ENCODE peak calls at places on chromosome 22, in five cellular contexts. L is effector memory CD4-positive, alpha-beta T cell; Q is SK-N-SH; O is H7; K is body of pancreas. B is an unnamed sample.

GRCh38 chr22:47171441-47172221 is 409.2 kb downstream of the TBC1D22A start:
- DNase-seq in L (no peak), Q (no peak), O (no peak), K (peak; percentile 11), B (no peak)

GRCh38 chr22:46480396-46480795 is 57.0 kb downstream of the CELSR1 start:
- DNase-seq in L (no peak), Q (no peak), O (no peak), K (no peak), B (no peak)

GRCh38 chr22:31253949-31254348 is 38.3 kb downstream of the PIK3IP1 start:
- DNase-seq in L (no peak), Q (no peak), O (peak; percentile 45), K (peak; percentile 92), B (no peak)

GRCh38 chr22:41838842-41839618 is 6.1 kb downstream of the SREBF2 start:
- DNase-seq in L (no peak), Q (no peak), O (no peak), K (no peak), B (no peak)

GRCh38 chr22:45983797-45984196 is 6.8 kb upstream of the WNT7B start:
- DNase-seq in L (no peak), Q (no peak), O (no peak), K (no peak), B (no peak)

GRCh38 chr22:49885281-49885680 is 31.6 kb downstream of the ZBED4 start:
- DNase-seq in L (no peak), Q (no peak), O (no peak), K (no peak), B (no peak)

GRCh38 chr22:41885116-41885515 is 29.8 kb downstream of the SHISA8 start:
- DNase-seq in L (no peak), Q (no peak), O (no peak), K (no peak), B (no peak)

GRCh38 chr22:45997077-45997774 is 20.3 kb upstream of the WNT7B start:
- DNase-seq in L (no peak), Q (no peak), O (peak; percentile 92), K (peak; percentile 73), B (peak; percentile 97)

GRCh38 chr22:32795214-32795596 is 6.3 kb upstream of the TIMP3 start:
- DNase-seq in L (no peak), Q (no peak), O (no peak), K (no peak), B (no peak)

GRCh38 chr22:32354360-32355351 is 3.0 kb upstream of the RFPL3 start:
- DNase-seq in L (no peak), Q (no peak), O (peak; percentile 48), K (no peak), B (no peak)

GRCh38 chr22:48754611-48755331 is 1072.9 kb downstream of the BRD1 start:
- DNase-seq in L (no peak), Q (no peak), O (peak; percentile 47), K (no peak), B (no peak)

GRCh38 chr22:32910358-32910757 is 108.9 kb downstream of the TIMP3 start:
- DNase-seq in L (no peak), Q (no peak), O (no peak), K (no peak), B (no peak)

GRCh38 chr22:24117942-24118341 is 63.3 kb upstream of the SUSD2 start:
- DNase-seq in L (no peak), Q (peak; percentile 45), O (peak; percentile 82), K (no peak), B (no peak)

GRCh38 chr22:32063701-32064100 is 20.6 kb downstream of the SLC5A1 start:
- DNase-seq in L (no peak), Q (no peak), O (no peak), K (no peak), B (no peak)

GRCh38 chr22:30238661-30239420 is 7.7 kb downstream of the LIF start:
- DNase-seq in L (no peak), Q (no peak), O (peak; percentile 85), K (no peak), B (peak; percentile 81)

GRCh38 chr22:21098099-21098671 is 52.4 kb downstream of the LRRC74B start:
- DNase-seq in L (no peak), Q (no peak), O (no peak), K (no peak), B (no peak)

GRCh38 chr22:29270475-29271271 is 2.6 kb downstream of the EWSR1 start:
- DNase-seq in L (no peak), Q (no peak), O (no peak), K (no peak), B (no peak)

GRCh38 chr22:19723990-19724827 is 870 bp downstream of the GP1BB start:
- DNase-seq in L (no peak), Q (no peak), O (peak; percentile 94), K (no peak), B (no peak)

GRCh38 chr22:28882878-28883656 is at the start of gene ZNRF3:
- DNase-seq in L (peak; percentile 85), Q (peak; percentile 97), O (peak; percentile 98), K (peak; percentile 94), B (peak; percentile 85)

GRCh38 chr22:50119768-50120251 is 30.0 kb downstream of the MOV10L1 start:
- DNase-seq in L (no peak), Q (no peak), O (peak; percentile 10), K (no peak), B (no peak)

GRCh38 chr22:35978889-35979288 is 49.7 kb downstream of the RBFOX2 start:
- DNase-seq in L (no peak), Q (no peak), O (no peak), K (no peak), B (no peak)

GRCh38 chr22:30578481-30578880 is 4.0 kb upstream of the GAL3ST1 start:
- DNase-seq in L (no peak), Q (no peak), O (no peak), K (no peak), B (no peak)

GRCh38 chr22:37112084-37112728 is 2.7 kb upstream of the TMPRSS6 start:
- DNase-seq in L (no peak), Q (no peak), O (no peak), K (no peak), B (no peak)

GRCh38 chr22:37107779-37108621 is 1.5 kb downstream of the TMPRSS6 start:
- DNase-seq in L (no peak), Q (no peak), O (no peak), K (no peak), B (no peak)

GRCh38 chr22:37105990-37106389 is 3.5 kb downstream of the TMPRSS6 start:
- DNase-seq in L (no peak), Q (no peak), O (no peak), K (no peak), B (no peak)

GRCh38 chr22:37111156-37111717 is 1.7 kb upstream of the TMPRSS6 start:
- DNase-seq in L (no peak), Q (no peak), O (no peak), K (no peak), B (no peak)

GRCh38 chr22:37109242-37109917 is at the start of gene TMPRSS6:
- DNase-seq in L (no peak), Q (no peak), O (no peak), K (peak; percentile 18), B (no peak)
- H3K4me3 ChIP-seq in L (no peak within 1 kb of the TSS), Q (no peak within 1 kb of the TSS), O (no peak within 1 kb of the TSS), K (no peak within 1 kb of the TSS), B (no peak within 1 kb of the TSS)

GRCh38 chr22:38866399-38867123 is 5.5 kb downstream of the CBX6 start:
- DNase-seq in L (no peak), Q (no peak), O (peak; percentile 81), K (no peak), B (no peak)
- H3K36me3 ChIP-seq in L (peaks cover 44% of the 10 kb centered on the region), Q (peaks cover 10% of the 10 kb centered on the region), O (peaks cover 16% of the 10 kb centered on the region), K (peaks cover 2% of the 10 kb centered on the region), B (peaks cover 15% of the 10 kb centered on the region)

DNA sequence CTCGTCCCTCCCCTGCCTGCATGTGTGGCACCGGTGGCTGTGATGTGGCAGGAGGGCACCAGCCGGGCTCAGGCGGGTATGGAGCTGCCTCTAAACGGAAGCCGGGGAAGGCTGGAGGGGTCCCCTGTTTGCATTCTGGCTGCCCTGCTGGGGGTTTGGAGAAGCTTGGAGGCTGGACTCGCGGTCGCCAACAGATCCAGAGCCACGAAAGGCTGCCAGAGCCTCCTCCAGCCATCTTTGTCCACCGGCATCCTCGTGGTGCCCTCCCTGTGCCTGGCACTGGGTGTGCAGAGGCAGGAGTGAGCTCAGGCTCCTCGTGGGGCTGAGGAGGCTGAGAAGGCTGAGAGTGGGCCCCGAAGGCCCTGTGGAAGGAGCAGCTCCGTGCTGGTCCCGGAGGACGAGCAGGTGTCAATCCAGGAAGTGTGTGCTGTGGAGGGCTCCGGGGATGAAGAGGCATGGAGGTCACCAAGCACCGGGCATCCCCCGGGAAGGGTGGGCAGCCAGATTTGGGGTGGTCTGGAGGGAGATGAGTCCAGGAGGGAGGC is 937 bp downstream of the KDELR3 start:
- DNase-seq in L (no peak), Q (no peak), O (peak; percentile 63), K (no peak), B (no peak)
- H3K4me3 ChIP-seq in L (no peak overlapping the region), Q (peak overlapping the region; percentile 74), O (no peak overlapping the region), K (no peak overlapping the region), B (peak overlapping the region; percentile 65)

DNA sequence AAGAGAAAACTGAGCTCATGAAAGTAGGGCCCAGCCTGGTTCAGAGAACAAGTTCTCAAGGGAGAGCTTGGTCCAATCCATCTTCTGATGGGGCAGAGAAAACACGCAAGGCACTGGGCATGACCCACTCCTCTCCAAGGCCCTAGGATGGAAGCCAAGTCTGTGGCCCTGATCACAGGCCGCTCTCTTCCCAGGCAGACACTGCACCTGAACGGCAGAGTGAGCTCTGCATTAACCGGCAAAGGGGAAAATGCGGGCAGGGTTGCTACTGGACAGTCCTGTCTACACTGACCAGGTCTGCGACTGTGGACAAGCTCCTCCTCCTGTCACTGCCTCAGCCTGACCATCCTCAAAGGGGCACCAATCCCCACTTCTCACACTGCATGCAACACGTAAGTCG is 49.3 kb downstream of the SGSM3 start:
- DNase-seq in L (no peak), Q (no peak), O (no peak), K (no peak), B (no peak)
- H3K36me3 ChIP-seq in L (peaks cover 87% of the 10 kb centered on the region), Q (peaks cover 33% of the 10 kb centered on the region), O (peaks cover 15% of the 10 kb centered on the region), K (peaks cover 26% of the 10 kb centered on the region), B (peaks cover 44% of the 10 kb centered on the region)

GRCh38 chr22:27212617-27213177 is 555.3 kb downstream of the MIAT start:
- DNase-seq in L (no peak), Q (no peak), O (no peak), K (peak; percentile 84), B (peak; percentile 83)
- H3K4me3 ChIP-seq in L (no peak overlapping the region), Q (peak overlapping the region; percentile 4), O (no peak overlapping the region), K (no peak overlapping the region), B (no peak overlapping the region)

DNA sequence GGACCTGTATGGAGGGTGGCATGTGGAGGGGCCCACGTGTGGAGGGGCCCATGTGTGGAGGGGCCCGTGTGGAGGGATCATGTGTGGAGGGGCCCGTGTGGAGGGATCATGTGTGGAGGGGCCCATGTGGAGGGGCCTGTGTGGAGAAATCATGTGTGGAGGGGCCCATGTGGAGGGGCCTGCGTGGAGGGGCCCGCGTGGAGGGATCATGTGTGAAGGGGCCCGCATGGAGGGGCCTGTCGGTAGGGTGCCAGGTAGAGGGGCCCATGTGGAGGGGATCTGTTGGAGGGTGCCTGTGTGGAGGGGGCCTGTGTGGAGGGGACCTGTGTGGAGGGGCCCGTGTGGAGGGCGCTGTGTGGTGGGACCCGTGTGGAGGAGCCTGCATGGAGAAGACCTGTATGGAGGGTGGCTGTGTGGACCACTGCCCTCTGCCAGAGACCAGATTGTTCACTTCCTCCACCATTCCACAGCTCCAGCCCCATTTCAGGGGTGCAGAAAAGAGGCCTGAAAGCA is 47.0 kb downstream of the IGLL5 start:
- DNase-seq in L (no peak), Q (no peak), O (peak; percentile 49), K (no peak), B (no peak)
- H3K36me3 ChIP-seq in L (no peaks in the 10 kb centered on the region), Q (no peaks in the 10 kb centered on the region), O (no peaks in the 10 kb centered on the region), K (no peaks in the 10 kb centered on the region), B (no peaks in the 10 kb centered on the region)

B was measured in MG63.